ENCODE peak calls at places on chromosomes 11 and 22, in five cellular contexts. G, V, A, R and Z are unnamed samples.

GRCh38 chr22:44587004-44587793 is 89.2 kb upstream of the RTL6 start:
- DNase-seq in G (no peak), V (no peak), A (no peak), R (peak; percentile 11), Z (no peak)

GRCh38 chr11:18457435-18457834 is 1.8 kb downstream of the LDHAL6A start:
- DNase-seq in G (no peak), V (peak; percentile 10), A (no peak), R (no peak), Z (no peak)

GRCh38 chr11:110301032-110301431 is 4.6 kb upstream of the RDX start:
- DNase-seq in G (no peak), V (no peak), A (no peak), R (no peak), Z (no peak)

GRCh38 chr11:125591659-125592304 is 870 bp upstream of the STT3A start:
- DNase-seq in G (peak; percentile 43), V (peak; percentile 10), A (peak; percentile 37), R (peak; percentile 13), Z (peak; percentile 49)

GRCh38 chr11:29802522-29802921 is 214.3 kb downstream of the KCNA4 start:
- DNase-seq in G (no peak), V (no peak), A (no peak), R (no peak), Z (no peak)

GRCh38 chr11:94196363-94196762 is 67.7 kb downstream of the PANX1 start:
- DNase-seq in G (no peak), V (no peak), A (no peak), R (peak; percentile 69), Z (no peak)

GRCh38 chr22:20549232-20549841 is 41.9 kb downstream of the MED15 start:
- DNase-seq in G (peak; percentile 33), V (no peak), A (no peak), R (no peak), Z (peak; percentile 57)

GRCh38 chr11:47881145-47881544 is 33.0 kb upstream of the NUP160 start:
- DNase-seq in G (no peak), V (no peak), A (no peak), R (no peak), Z (no peak)

GRCh38 chr22:50361688-50362087 is 18.6 kb downstream of the PPP6R2 start:
- DNase-seq in G (no peak), V (no peak), A (no peak), R (no peak), Z (no peak)

GRCh38 chr11:57842873-57843272 is 81.3 kb downstream of the CTNND1 start:
- DNase-seq in G (no peak), V (no peak), A (no peak), R (no peak), Z (no peak)

GRCh38 chr11:17164361-17165246 is 43.2 kb downstream of the PIK3C2A start:
- DNase-seq in G (no peak), V (no peak), A (no peak), R (peak; percentile 15), Z (no peak)

GRCh38 chr11:55732936-55733335 is 40.3 kb upstream of the OR5D13 start:
- DNase-seq in G (no peak), V (no peak), A (no peak), R (no peak), Z (no peak)

GRCh38 chr11:130533871-130534270 is 85.4 kb downstream of the ADAMTS15 start:
- DNase-seq in G (no peak), V (no peak), A (no peak), R (no peak), Z (no peak)

GRCh38 chr11:47918882-47919495 is 61.4 kb upstream of the PTPRJ start:
- DNase-seq in G (no peak), V (peak; percentile 54), A (no peak), R (peak; percentile 60), Z (peak; percentile 44)

GRCh38 chr11:43853766-43854165 is 26.9 kb upstream of the ALKBH3 start:
- DNase-seq in G (no peak), V (no peak), A (no peak), R (peak; percentile 18), Z (no peak)

GRCh38 chr11:68684385-68685356 is at the start of gene GAL:
- DNase-seq in G (no peak), V (no peak), A (no peak), R (no peak), Z (no peak)

GRCh38 chr11:59898652-59899051 is 20.1 kb downstream of the OOSP3 start:
- DNase-seq in G (no peak), V (no peak), A (no peak), R (no peak), Z (no peak)

GRCh38 chr11:71140206-71140919 is 112.0 kb downstream of the SHANK2 start:
- DNase-seq in G (no peak), V (no peak), A (no peak), R (no peak), Z (peak; percentile 84)

GRCh38 chr22:38956551-38956950 is 858 bp upstream of the APOBEC3A start:
- DNase-seq in G (no peak), V (no peak), A (no peak), R (no peak), Z (no peak)

GRCh38 chr11:70482529-70482917 is 84.2 kb downstream of the CTTN start:
- DNase-seq in G (no peak), V (no peak), A (no peak), R (peak; percentile 11), Z (peak; percentile 30)

GRCh38 chr22:45638834-45639746 is 32.5 kb upstream of the ATXN10 start:
- DNase-seq in G (peak; percentile 51), V (peak; percentile 90), A (peak; percentile 69), R (no peak), Z (no peak)

GRCh38 chr22:20418211-20418788 is 19.3 kb downstream of the SCARF2 start:
- DNase-seq in G (peak; percentile 85), V (peak; percentile 52), A (peak; percentile 79), R (peak; percentile 80), Z (peak; percentile 79)

GRCh38 chr11:66882540-66882939 is 25.7 kb downstream of the LRFN4 start:
- DNase-seq in G (no peak), V (no peak), A (no peak), R (no peak), Z (peak; percentile 80)

GRCh38 chr11:67820079-67820478 is 145.7 kb upstream of the ALDH3B2 start:
- DNase-seq in G (no peak), V (no peak), A (no peak), R (no peak), Z (no peak)

GRCh38 chr11:106724293-106724892 is 293.9 kb downstream of the GUCY1A2 start:
- DNase-seq in G (no peak), V (no peak), A (no peak), R (peak; percentile 6), Z (peak; percentile 39)

GRCh38 chr11:120424185-120424969 is 87.2 kb upstream of the GRIK4 start:
- DNase-seq in G (no peak), V (no peak), A (no peak), R (peak; percentile 25), Z (no peak)

GRCh38 chr11:37967635-37968034 is 1369.6 kb upstream of the RAG2 start:
- DNase-seq in G (no peak), V (no peak), A (no peak), R (no peak), Z (no peak)

GRCh38 chr11:16000065-16000464 is 356.3 kb downstream of the SOX6 start:
- DNase-seq in G (no peak), V (no peak), A (no peak), R (peak; percentile 86), Z (no peak)

GRCh38 chr11:101030015-101030414 is 99.6 kb downstream of the PGR start:
- DNase-seq in G (no peak), V (no peak), A (no peak), R (no peak), Z (no peak)

GRCh38 chr11:79514269-79514668 is 73.4 kb upstream of the TENM4 start:
- DNase-seq in G (no peak), V (no peak), A (no peak), R (no peak), Z (no peak)

GRCh38 chr11:125075242-125075625 is 12.1 kb downstream of the SLC37A2 start:
- DNase-seq in G (no peak), V (no peak), A (no peak), R (no peak), Z (no peak)

GRCh38 chr11:75342966-75343870 is 8.2 kb downstream of the ARRB1 start:
- DNase-seq in G (no peak), V (peak; percentile 76), A (no peak), R (peak; percentile 65), Z (no peak)

GRCh38 chr11:8917157-8917820 is 6.3 kb downstream of the AKIP1 start:
- DNase-seq in G (peak; percentile 34), V (no peak), A (no peak), R (peak; percentile 93), Z (peak; percentile 74)

GRCh38 chr22:43345761-43346261 is 2.6 kb upstream of the SCUBE1 start:
- DNase-seq in G (no peak), V (no peak), A (no peak), R (no peak), Z (no peak)

DNA sequence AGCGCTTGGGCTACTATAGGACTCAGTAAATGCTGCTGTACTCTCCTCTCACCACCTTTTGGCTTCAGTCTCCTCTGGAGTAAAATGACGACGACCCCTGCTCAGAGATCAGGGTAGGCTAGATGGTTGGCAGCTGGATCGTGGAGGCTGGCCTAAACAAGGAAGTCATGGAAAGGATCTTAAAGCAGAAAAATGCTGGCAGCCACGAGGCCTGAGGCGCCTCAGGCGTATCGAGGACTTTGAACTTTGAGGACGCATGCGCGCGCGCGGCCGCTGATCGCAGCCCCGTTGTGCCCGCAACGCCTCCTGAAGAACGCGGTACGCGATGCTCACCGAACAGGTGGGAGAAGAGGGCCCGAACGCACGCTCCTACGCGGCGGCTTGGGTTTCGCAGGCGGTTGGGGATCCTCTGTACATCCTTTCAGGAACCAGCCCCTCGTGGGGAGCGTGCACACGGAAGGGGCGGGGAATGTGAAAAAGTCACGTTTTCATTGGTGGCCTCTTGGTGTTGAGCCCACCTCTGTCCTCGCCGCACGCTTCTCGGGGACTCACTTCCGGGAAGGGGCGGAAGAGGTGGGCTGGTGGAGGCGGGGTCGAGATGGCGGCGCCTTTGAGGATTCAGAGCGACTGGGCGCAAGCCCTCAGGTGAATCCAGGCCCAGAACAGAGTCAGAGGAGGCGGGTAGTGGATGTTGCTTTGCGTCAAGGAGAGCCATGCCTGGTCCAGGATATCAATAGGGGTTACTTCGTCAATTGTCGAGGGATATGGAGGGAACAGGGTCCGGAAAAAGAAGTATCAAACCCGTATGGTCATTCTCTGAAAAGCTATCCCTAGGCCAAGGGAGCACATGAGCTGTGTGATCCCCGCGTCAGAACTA is at the start of the genes COA4 and PAAF1:
- DNase-seq in G (peak; percentile 91), V (peak; percentile 96), A (peak; percentile 96), R (peak; percentile 95), Z (peak; percentile 94)
- TF ChIP-seq POLR2A in G (peak; percentile 12), V (peak; percentile 77), A (peak; percentile 73), R (peak; percentile 68), Z (peak; percentile 79)

GRCh38 chr11:77066229-77067023 is at the start of gene CAPN5:
- DNase-seq in G (peak; percentile 95), V (peak; percentile 95), A (peak; percentile 95), R (peak; percentile 92), Z (peak; percentile 94)
- H3K4me3 ChIP-seq in G (peak within 1 kb of the TSS; percentile 90), V (peak within 1 kb of the TSS; percentile 65), A (peak within 1 kb of the TSS; percentile 85), R (peak within 1 kb of the TSS; percentile 72), Z (peak within 1 kb of the TSS; percentile 71)

GRCh38 chr22:41288245-41288946 is 2.4 kb upstream of the RANGAP1 start:
- DNase-seq in G (no peak), V (peak; percentile 71), A (peak; percentile 35), R (peak; percentile 88), Z (no peak)
- TF ChIP-seq POLR2A in G (no peak), V (no peak), A (peak; percentile 47), R (no peak), Z (no peak)

DNA sequence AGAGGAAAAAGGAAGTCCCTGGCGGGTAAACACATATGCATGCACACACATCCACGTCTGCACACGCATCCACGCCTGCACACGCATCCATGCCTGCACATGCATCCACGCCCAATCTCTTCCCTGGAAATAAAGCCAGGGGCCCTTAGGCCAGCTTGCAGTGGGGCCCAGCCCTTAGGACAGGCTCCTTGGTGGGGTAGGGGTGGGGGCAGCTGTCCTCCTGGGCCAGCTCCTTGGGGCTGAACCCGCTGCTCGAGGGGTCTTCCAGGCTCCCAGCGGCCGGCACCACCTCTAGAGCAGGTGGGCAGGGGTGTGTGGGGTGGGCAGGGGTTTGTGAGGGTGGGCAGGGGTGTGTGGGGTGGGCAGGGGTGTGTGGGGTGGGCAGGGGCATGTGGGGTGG is 1.9 kb downstream of the C11orf21 start:
- DNase-seq in G (no peak), V (no peak), A (no peak), R (no peak), Z (no peak)
- H3K4me3 ChIP-seq in G (no peak overlapping the region), V (no peak overlapping the region), A (no peak overlapping the region), R (no peak overlapping the region), Z (no peak overlapping the region)